ENCODE peak calls at places on chromosomes 12 and 14, in ten cellular contexts. One of them, this sample, is unnamed.

GRCh38 chr14:64539186-64539552 is 1.4 kb upstream of the HSPA2 start:
- DNase-seq in left ventricle myocardium inferior: no peak
- DNase-seq in Karpas-422: no peak
- DNase-seq in body of pancreas: no peak
- DNase-seq in CD8-positive, alpha-beta memory T cell: no peak
- DNase-seq in cardiac muscle cell: no peak
- DNase-seq in fibroblast of lung: peak; percentile 17
- DNase-seq in psoas muscle: no peak
- DNase-seq in heart right ventricle: no peak
- DNase-seq in CD8-positive, alpha-beta T cell: no peak
- DNase-seq in this sample: no peak

GRCh38 chr14:65222434-65222833 is 120.1 kb upstream of the MAX start:
- DNase-seq in heart right ventricle: peak; percentile 55
- DNase-seq in cardiac muscle cell: peak; percentile 87
- DNase-seq in Karpas-422: peak; percentile 90
- DNase-seq in fibroblast of lung: peak; percentile 73
- DNase-seq in CD8-positive, alpha-beta memory T cell: peak; percentile 22
- DNase-seq in CD8-positive, alpha-beta T cell: peak; percentile 36
- DNase-seq in left ventricle myocardium inferior: peak; percentile 28
- DNase-seq in psoas muscle: peak; percentile 41
- DNase-seq in body of pancreas: peak; percentile 63
- DNase-seq in this sample: peak; percentile 57

GRCh38 chr12:117514016-117514415 is 152.6 kb upstream of the NOS1 start:
- DNase-seq in cardiac muscle cell: no peak
- DNase-seq in CD8-positive, alpha-beta T cell: no peak
- DNase-seq in Karpas-422: no peak
- DNase-seq in body of pancreas: peak; percentile 50
- DNase-seq in left ventricle myocardium inferior: no peak
- DNase-seq in fibroblast of lung: no peak
- DNase-seq in psoas muscle: no peak
- DNase-seq in CD8-positive, alpha-beta memory T cell: no peak
- DNase-seq in heart right ventricle: no peak
- DNase-seq in this sample: no peak

GRCh38 chr12:60335765-60336164 is 739.9 kb downstream of the SLC16A7 start:
- DNase-seq in cardiac muscle cell: peak; percentile 24
- DNase-seq in CD8-positive, alpha-beta T cell: no peak
- DNase-seq in body of pancreas: no peak
- DNase-seq in fibroblast of lung: peak; percentile 52
- DNase-seq in heart right ventricle: no peak
- DNase-seq in psoas muscle: no peak
- DNase-seq in left ventricle myocardium inferior: no peak
- DNase-seq in CD8-positive, alpha-beta memory T cell: no peak
- DNase-seq in Karpas-422: no peak
- DNase-seq in this sample: no peak

GRCh38 chr12:113961921-113962710 is 4.0 kb downstream of the RBM19 start:
- DNase-seq in Karpas-422: no peak
- DNase-seq in body of pancreas: no peak
- DNase-seq in heart right ventricle: no peak
- DNase-seq in CD8-positive, alpha-beta memory T cell: no peak
- DNase-seq in left ventricle myocardium inferior: no peak
- DNase-seq in fibroblast of lung: peak; percentile 35
- DNase-seq in psoas muscle: no peak
- DNase-seq in CD8-positive, alpha-beta T cell: no peak
- DNase-seq in cardiac muscle cell: peak; percentile 34
- DNase-seq in this sample: no peak

GRCh38 chr14:77903233-77903632 is 103.3 kb downstream of the ADCK1 start:
- DNase-seq in fibroblast of lung: no peak
- DNase-seq in CD8-positive, alpha-beta T cell: no peak
- DNase-seq in CD8-positive, alpha-beta memory T cell: no peak
- DNase-seq in left ventricle myocardium inferior: no peak
- DNase-seq in body of pancreas: no peak
- DNase-seq in psoas muscle: no peak
- DNase-seq in Karpas-422: no peak
- DNase-seq in cardiac muscle cell: no peak
- DNase-seq in heart right ventricle: no peak
- DNase-seq in this sample: no peak

GRCh38 chr14:88695873-88696272 is 96.9 kb downstream of the EML5 start:
- DNase-seq in heart right ventricle: no peak
- DNase-seq in fibroblast of lung: peak; percentile 3
- DNase-seq in CD8-positive, alpha-beta T cell: no peak
- DNase-seq in CD8-positive, alpha-beta memory T cell: no peak
- DNase-seq in cardiac muscle cell: peak; percentile 2
- DNase-seq in Karpas-422: no peak
- DNase-seq in left ventricle myocardium inferior: no peak
- DNase-seq in psoas muscle: no peak
- DNase-seq in body of pancreas: no peak
- DNase-seq in this sample: no peak

GRCh38 chr12:65899289-65899688 is 75.0 kb downstream of the HMGA2 start:
- DNase-seq in Karpas-422: no peak
- DNase-seq in psoas muscle: no peak
- DNase-seq in CD8-positive, alpha-beta memory T cell: no peak
- DNase-seq in body of pancreas: no peak
- DNase-seq in heart right ventricle: no peak
- DNase-seq in cardiac muscle cell: peak; percentile 62
- DNase-seq in CD8-positive, alpha-beta T cell: no peak
- DNase-seq in fibroblast of lung: no peak
- DNase-seq in left ventricle myocardium inferior: no peak
- DNase-seq in this sample: no peak

GRCh38 chr12:23185346-23185745 is 560.4 kb downstream of the ETNK1 start:
- DNase-seq in heart right ventricle: no peak
- DNase-seq in cardiac muscle cell: no peak
- DNase-seq in Karpas-422: no peak
- DNase-seq in CD8-positive, alpha-beta memory T cell: no peak
- DNase-seq in psoas muscle: no peak
- DNase-seq in left ventricle myocardium inferior: no peak
- DNase-seq in fibroblast of lung: no peak
- DNase-seq in body of pancreas: no peak
- DNase-seq in CD8-positive, alpha-beta T cell: no peak
- DNase-seq in this sample: no peak

GRCh38 chr12:70739741-70740140 is 102.5 kb upstream of the PTPRB start:
- DNase-seq in Karpas-422: no peak
- DNase-seq in left ventricle myocardium inferior: no peak
- DNase-seq in fibroblast of lung: no peak
- DNase-seq in cardiac muscle cell: no peak
- DNase-seq in psoas muscle: no peak
- DNase-seq in body of pancreas: no peak
- DNase-seq in heart right ventricle: no peak
- DNase-seq in CD8-positive, alpha-beta memory T cell: no peak
- DNase-seq in CD8-positive, alpha-beta T cell: no peak
- DNase-seq in this sample: no peak

GRCh38 chr14:73943083-73943482 is 6.8 kb downstream of the FAM161B start:
- DNase-seq in fibroblast of lung: peak; percentile 79
- DNase-seq in CD8-positive, alpha-beta T cell: no peak
- DNase-seq in body of pancreas: peak; percentile 50
- DNase-seq in heart right ventricle: no peak
- DNase-seq in Karpas-422: no peak
- DNase-seq in cardiac muscle cell: peak; percentile 81
- DNase-seq in CD8-positive, alpha-beta memory T cell: no peak
- DNase-seq in psoas muscle: no peak
- DNase-seq in left ventricle myocardium inferior: no peak
- DNase-seq in this sample: no peak

GRCh38 chr14:72550513-72550912 is 343.4 kb downstream of the DPF3 start:
- DNase-seq in fibroblast of lung: no peak
- DNase-seq in psoas muscle: no peak
- DNase-seq in heart right ventricle: no peak
- DNase-seq in left ventricle myocardium inferior: no peak
- DNase-seq in Karpas-422: no peak
- DNase-seq in CD8-positive, alpha-beta memory T cell: no peak
- DNase-seq in body of pancreas: no peak
- DNase-seq in cardiac muscle cell: no peak
- DNase-seq in CD8-positive, alpha-beta T cell: no peak
- DNase-seq in this sample: no peak

GRCh38 chr12:20601668-20602280 is 93.4 kb upstream of the SLCO1C1 start:
- DNase-seq in CD8-positive, alpha-beta T cell: no peak
- DNase-seq in cardiac muscle cell: peak; percentile 74
- DNase-seq in CD8-positive, alpha-beta memory T cell: no peak
- DNase-seq in heart right ventricle: no peak
- DNase-seq in psoas muscle: no peak
- DNase-seq in Karpas-422: peak; percentile 48
- DNase-seq in left ventricle myocardium inferior: no peak
- DNase-seq in fibroblast of lung: peak; percentile 80
- DNase-seq in body of pancreas: no peak
- DNase-seq in this sample: no peak

GRCh38 chr12:32198555-32198954 is 91.9 kb downstream of the BICD1 start:
- DNase-seq in CD8-positive, alpha-beta memory T cell: no peak
- DNase-seq in left ventricle myocardium inferior: no peak
- DNase-seq in Karpas-422: no peak
- DNase-seq in psoas muscle: no peak
- DNase-seq in body of pancreas: no peak
- DNase-seq in cardiac muscle cell: peak; percentile 10
- DNase-seq in fibroblast of lung: no peak
- DNase-seq in heart right ventricle: no peak
- DNase-seq in CD8-positive, alpha-beta T cell: no peak
- DNase-seq in this sample: no peak

GRCh38 chr14:36661506-36662257 is at the start of gene PAX9:
- DNase-seq in Karpas-422: peak; percentile 73
- DNase-seq in cardiac muscle cell: peak; percentile 69
- DNase-seq in CD8-positive, alpha-beta T cell: no peak
- DNase-seq in body of pancreas: peak; percentile 91
- DNase-seq in CD8-positive, alpha-beta memory T cell: no peak
- DNase-seq in fibroblast of lung: peak; percentile 42
- DNase-seq in heart right ventricle: no peak
- DNase-seq in left ventricle myocardium inferior: peak; percentile 54
- DNase-seq in psoas muscle: peak; percentile 77
- DNase-seq in this sample: peak; percentile 93

GRCh38 chr12:40056357-40056756 is 49.5 kb downstream of the SLC2A13 start:
- DNase-seq in fibroblast of lung: no peak
- DNase-seq in body of pancreas: no peak
- DNase-seq in heart right ventricle: no peak
- DNase-seq in CD8-positive, alpha-beta memory T cell: no peak
- DNase-seq in cardiac muscle cell: no peak
- DNase-seq in Karpas-422: no peak
- DNase-seq in psoas muscle: no peak
- DNase-seq in CD8-positive, alpha-beta T cell: no peak
- DNase-seq in left ventricle myocardium inferior: no peak
- DNase-seq in this sample: no peak

GRCh38 chr12:104471336-104471735 is 14.6 kb downstream of the CHST11 start:
- DNase-seq in Karpas-422: no peak
- DNase-seq in fibroblast of lung: no peak
- DNase-seq in left ventricle myocardium inferior: no peak
- DNase-seq in CD8-positive, alpha-beta T cell: no peak
- DNase-seq in heart right ventricle: no peak
- DNase-seq in body of pancreas: no peak
- DNase-seq in CD8-positive, alpha-beta memory T cell: no peak
- DNase-seq in psoas muscle: no peak
- DNase-seq in cardiac muscle cell: no peak
- DNase-seq in this sample: no peak

GRCh38 chr12:119729871-119730270 is 61.9 kb downstream of the PRKAB1 start:
- DNase-seq in Karpas-422: no peak
- DNase-seq in CD8-positive, alpha-beta memory T cell: no peak
- DNase-seq in fibroblast of lung: no peak
- DNase-seq in CD8-positive, alpha-beta T cell: no peak
- DNase-seq in cardiac muscle cell: no peak
- DNase-seq in heart right ventricle: no peak
- DNase-seq in left ventricle myocardium inferior: no peak
- DNase-seq in body of pancreas: no peak
- DNase-seq in psoas muscle: no peak
- DNase-seq in this sample: no peak

GRCh38 chr12:106284294-106285105 is 18.0 kb upstream of the TCP11L2 start:
- DNase-seq in CD8-positive, alpha-beta T cell: no peak
- DNase-seq in psoas muscle: no peak
- DNase-seq in Karpas-422: no peak
- DNase-seq in left ventricle myocardium inferior: no peak
- DNase-seq in body of pancreas: no peak
- DNase-seq in CD8-positive, alpha-beta memory T cell: no peak
- DNase-seq in heart right ventricle: no peak
- DNase-seq in cardiac muscle cell: no peak
- DNase-seq in fibroblast of lung: no peak
- DNase-seq in this sample: no peak

GRCh38 chr14:95490727-95491451 is 25.6 kb downstream of the SYNE3 start:
- DNase-seq in left ventricle myocardium inferior: peak; percentile 61
- DNase-seq in fibroblast of lung: peak; percentile 40
- DNase-seq in Karpas-422: no peak
- DNase-seq in CD8-positive, alpha-beta T cell: no peak
- DNase-seq in heart right ventricle: no peak
- DNase-seq in body of pancreas: no peak
- DNase-seq in psoas muscle: no peak
- DNase-seq in cardiac muscle cell: peak; percentile 38
- DNase-seq in CD8-positive, alpha-beta memory T cell: no peak
- DNase-seq in this sample: peak; percentile 82

GRCh38 chr12:95547522-95548055 is 3.7 kb downstream of the USP44 start:
- DNase-seq in CD8-positive, alpha-beta T cell: no peak
- DNase-seq in body of pancreas: peak; percentile 52
- DNase-seq in Karpas-422: no peak
- DNase-seq in fibroblast of lung: peak; percentile 66
- DNase-seq in cardiac muscle cell: peak; percentile 40
- DNase-seq in left ventricle myocardium inferior: no peak
- DNase-seq in CD8-positive, alpha-beta memory T cell: no peak
- DNase-seq in heart right ventricle: no peak
- DNase-seq in psoas muscle: no peak
- DNase-seq in this sample: no peak

GRCh38 chr12:133124674-133125073 is 5.4 kb downstream of the ZNF891 start:
- DNase-seq in cardiac muscle cell: no peak
- DNase-seq in left ventricle myocardium inferior: no peak
- DNase-seq in heart right ventricle: no peak
- DNase-seq in body of pancreas: no peak
- DNase-seq in CD8-positive, alpha-beta T cell: no peak
- DNase-seq in Karpas-422: no peak
- DNase-seq in psoas muscle: no peak
- DNase-seq in CD8-positive, alpha-beta memory T cell: no peak
- DNase-seq in fibroblast of lung: no peak
- DNase-seq in this sample: no peak
- H3K9me3 ChIP-seq in cardiac muscle cell: peaks cover 14% of the 10 kb centered on the region
- H3K9me3 ChIP-seq in left ventricle myocardium inferior: peaks cover 93% of the 10 kb centered on the region
- H3K9me3 ChIP-seq in heart right ventricle: peaks cover 24% of the 10 kb centered on the region
- H3K9me3 ChIP-seq in body of pancreas: peaks cover 6% of the 10 kb centered on the region
- H3K9me3 ChIP-seq in CD8-positive, alpha-beta T cell: peaks cover 60% of the 10 kb centered on the region
- H3K9me3 ChIP-seq in Karpas-422: peaks cover 69% of the 10 kb centered on the region
- H3K9me3 ChIP-seq in psoas muscle: peaks cover 96% of the 10 kb centered on the region
- H3K9me3 ChIP-seq in CD8-positive, alpha-beta memory T cell: peaks cover 69% of the 10 kb centered on the region
- H3K9me3 ChIP-seq in fibroblast of lung: no peaks in the 10 kb centered on the region
- H3K9me3 ChIP-seq in this sample: peaks cover 48% of the 10 kb centered on the region

GRCh38 chr12:124391340-124392261 is 96.7 kb downstream of the RFLNA start:
- DNase-seq in heart right ventricle: peak; percentile 63
- DNase-seq in body of pancreas: peak; percentile 71
- DNase-seq in left ventricle myocardium inferior: peak; percentile 69
- DNase-seq in Karpas-422: peak; percentile 91
- DNase-seq in psoas muscle: peak; percentile 75
- DNase-seq in CD8-positive, alpha-beta memory T cell: no peak
- DNase-seq in fibroblast of lung: no peak
- DNase-seq in cardiac muscle cell: no peak
- DNase-seq in CD8-positive, alpha-beta T cell: peak; percentile 53
- DNase-seq in this sample: no peak
- H3K4me1 ChIP-seq in heart right ventricle: peaks cover 98% of the 10 kb centered on the region
- H3K4me1 ChIP-seq in body of pancreas: peaks cover 75% of the 10 kb centered on the region
- H3K4me1 ChIP-seq in left ventricle myocardium inferior: peaks cover 98% of the 10 kb centered on the region
- H3K4me1 ChIP-seq in Karpas-422: peaks cover 85% of the 10 kb centered on the region
- H3K4me1 ChIP-seq in psoas muscle: peaks cover 62% of the 10 kb centered on the region
- H3K4me1 ChIP-seq in CD8-positive, alpha-beta memory T cell: peaks cover 20% of the 10 kb centered on the region
- H3K4me1 ChIP-seq in fibroblast of lung: peaks cover 60% of the 10 kb centered on the region
- H3K4me1 ChIP-seq in cardiac muscle cell: peaks cover 11% of the 10 kb centered on the region
- H3K4me1 ChIP-seq in CD8-positive, alpha-beta T cell: peaks cover 27% of the 10 kb centered on the region
- H3K4me1 ChIP-seq in this sample: peaks cover 10% of the 10 kb centered on the region

GRCh38 chr12:34354239-34355200 is 332.2 kb downstream of the ALG10 start:
- DNase-seq in heart right ventricle: no peak
- DNase-seq in Karpas-422: no peak
- DNase-seq in cardiac muscle cell: no peak
- DNase-seq in left ventricle myocardium inferior: no peak
- DNase-seq in CD8-positive, alpha-beta T cell: no peak
- DNase-seq in body of pancreas: no peak
- DNase-seq in psoas muscle: no peak
- DNase-seq in fibroblast of lung: no peak
- DNase-seq in CD8-positive, alpha-beta memory T cell: no peak
- DNase-seq in this sample: peak; percentile 73
- H3K9me3 ChIP-seq in heart right ventricle: no peaks in the 10 kb centered on the region
- H3K9me3 ChIP-seq in Karpas-422: peaks cover 2% of the 10 kb centered on the region
- H3K9me3 ChIP-seq in cardiac muscle cell: no peaks in the 10 kb centered on the region
- H3K9me3 ChIP-seq in left ventricle myocardium inferior: peaks cover 46% of the 10 kb centered on the region
- H3K9me3 ChIP-seq in CD8-positive, alpha-beta T cell: no peaks in the 10 kb centered on the region
- H3K9me3 ChIP-seq in body of pancreas: no peaks in the 10 kb centered on the region
- H3K9me3 ChIP-seq in psoas muscle: no peaks in the 10 kb centered on the region
- H3K9me3 ChIP-seq in fibroblast of lung: no peaks in the 10 kb centered on the region
- H3K9me3 ChIP-seq in CD8-positive, alpha-beta memory T cell: no peaks in the 10 kb centered on the region
- H3K9me3 ChIP-seq in this sample: peaks cover 10% of the 10 kb centered on the region

GRCh38 chr14:32008602-32009193 is 68.4 kb upstream of the ARHGAP5 start:
- DNase-seq in psoas muscle: no peak
- DNase-seq in fibroblast of lung: no peak
- DNase-seq in CD8-positive, alpha-beta memory T cell: no peak
- DNase-seq in left ventricle myocardium inferior: no peak
- DNase-seq in heart right ventricle: no peak
- DNase-seq in CD8-positive, alpha-beta T cell: no peak
- DNase-seq in body of pancreas: no peak
- DNase-seq in cardiac muscle cell: no peak
- DNase-seq in Karpas-422: no peak
- DNase-seq in this sample: no peak
- H3K4me1 ChIP-seq in psoas muscle: peaks cover 24% of the 10 kb centered on the region
- H3K4me1 ChIP-seq in fibroblast of lung: peaks cover 3% of the 10 kb centered on the region
- H3K4me1 ChIP-seq in CD8-positive, alpha-beta memory T cell: no peaks in the 10 kb centered on the region
- H3K4me1 ChIP-seq in left ventricle myocardium inferior: peaks cover 30% of the 10 kb centered on the region
- H3K4me1 ChIP-seq in heart right ventricle: peaks cover 40% of the 10 kb centered on the region
- H3K4me1 ChIP-seq in CD8-positive, alpha-beta T cell: no peaks in the 10 kb centered on the region
- H3K4me1 ChIP-seq in body of pancreas: peaks cover 12% of the 10 kb centered on the region
- H3K4me1 ChIP-seq in cardiac muscle cell: peaks cover 25% of the 10 kb centered on the region
- H3K4me1 ChIP-seq in Karpas-422: peaks cover 2% of the 10 kb centered on the region
- H3K4me1 ChIP-seq in this sample: peaks cover 59% of the 10 kb centered on the region